ENCODE peak calls at places on chromosomes 4 and X, in six cellular contexts. W, T, V, K, I and A are unnamed samples.

GRCh38 chr4:128869801-128870509 is 60.5 kb downstream of the JADE1 start:
- DNase-seq in W (no peak), T (no peak), V (no peak), K (no peak), I (no peak), A (no peak)

GRCh38 chrX:132612990-132613564 is 124.2 kb upstream of the MBNL3 start:
- DNase-seq in W (peak), T (peak), V (peak), K (peak), I (no peak), A (peak)

GRCh38 chrX:51395807-51396728 is 63.4 kb downstream of the NUDT10 start:
- DNase-seq in W (peak), T (no peak), V (no peak), K (peak), I (no peak), A (no peak)

GRCh38 chrX:70033348-70033747 is 16.4 kb downstream of the AWAT2 start:
- DNase-seq in W (peak), T (no peak), V (peak), K (peak), I (no peak), A (peak)

GRCh38 chrX:9515973-9516538 is 51.2 kb downstream of the TBL1X start:
- DNase-seq in W (no peak), T (no peak), V (no peak), K (no peak), I (no peak), A (no peak)

GRCh38 chr4:336893-337142 is 796 bp upstream of the ZNF141 start:
- DNase-seq in W (peak), T (peak), V (no peak), K (no peak), I (no peak), A (no peak)

GRCh38 chr4:84994280-84994679 is 27.8 kb upstream of the WDFY3 start:
- DNase-seq in W (no peak), T (no peak), V (no peak), K (no peak), I (no peak), A (no peak)

GRCh38 chrX:80550722-80551121 is 130.5 kb downstream of the TENT5D start:
- DNase-seq in W (peak), T (no peak), V (no peak), K (no peak), I (no peak), A (no peak)

GRCh38 chr4:38867478-38868054 is at the start of gene FAM114A1:
- DNase-seq in W (peak), T (peak), V (peak), K (peak), I (peak), A (peak)

GRCh38 chr4:141713771-141714445 is 77.5 kb downstream of the IL15 start:
- DNase-seq in W (no peak), T (no peak), V (no peak), K (no peak), I (no peak), A (no peak)

GRCh38 chrX:148552775-148553174 is 52.4 kb downstream of the AFF2 start:
- DNase-seq in W (no peak), T (no peak), V (no peak), K (no peak), I (no peak), A (peak)

GRCh38 chrX:19627533-19627932 is 112.2 kb upstream of the MAP3K15 start:
- DNase-seq in W (no peak), T (no peak), V (no peak), K (no peak), I (no peak), A (no peak)

GRCh38 chr4:88599714-88600113 is 7.4 kb downstream of the HERC3 start:
- DNase-seq in W (no peak), T (no peak), V (no peak), K (no peak), I (no peak), A (no peak)

GRCh38 chr4:105022811-105023667 is 123.6 kb upstream of the TET2 start:
- DNase-seq in W (no peak), T (no peak), V (no peak), K (no peak), I (no peak), A (no peak)

GRCh38 chr4:105025263-105026017 is 121.2 kb upstream of the TET2 start:
- DNase-seq in W (no peak), T (no peak), V (no peak), K (no peak), I (no peak), A (no peak)

DNA sequence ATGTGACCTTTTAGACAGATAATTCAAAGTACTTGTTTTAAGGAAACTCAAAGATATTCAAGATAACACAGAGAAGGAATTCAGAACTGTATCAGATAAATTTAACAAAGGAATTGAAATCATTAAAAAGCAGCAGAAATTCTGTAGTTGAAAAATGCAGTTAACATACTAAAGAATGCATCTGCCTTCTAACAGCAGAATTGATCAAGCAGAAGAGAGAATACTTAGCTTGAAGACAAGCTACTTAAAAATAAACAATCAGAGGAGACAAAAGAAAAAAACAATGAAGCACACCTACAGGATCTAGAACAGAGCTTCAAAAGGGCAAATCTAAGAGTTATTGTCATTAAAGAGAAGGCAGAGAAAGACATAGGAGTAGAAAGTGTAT is 123.0 kb upstream of the TET2 start:
- DNase-seq in W (no peak), T (no peak), V (no peak), K (no peak), I (no peak), A (no peak)
- TF ChIP-seq CTCF in W (no peak), T (no peak), V (no peak), K (no peak), I (no peak), A (no peak)

GRCh38 chr4:161186750-161187149 is 977.0 kb downstream of the FSTL5 start:
- DNase-seq in W (no peak), T (no peak), V (no peak), K (no peak), I (no peak), A (no peak)
- TF ChIP-seq CTCF in W (no peak), T (no peak), V (no peak), K (no peak), I (no peak), A (no peak)

GRCh38 chr4:154049457-154050181 is 260.7 kb upstream of the SFRP2 start:
- DNase-seq in W (peak), T (no peak), V (no peak), K (peak), I (peak), A (peak)
- TF ChIP-seq CTCF in W (no peak), T (no peak), V (no peak), K (peak), I (peak), A (no peak)

GRCh38 chr4:25953740-25954139 is 39.7 kb downstream of the SMIM20 start:
- DNase-seq in W (no peak), T (no peak), V (peak), K (no peak), I (no peak), A (no peak)
- TF ChIP-seq CTCF in W (no peak), T (no peak), V (no peak), K (no peak), I (peak), A (no peak)

GRCh38 chr4:44674471-44674870 is 3.7 kb upstream of the GUF1 start:
- DNase-seq in W (no peak), T (no peak), V (no peak), K (no peak), I (no peak), A (no peak)
- TF ChIP-seq CTCF in W (no peak), T (peak), V (no peak), K (no peak), I (no peak), A (peak)